ENCODE peak calls at places on chromosome 4, in four cellular contexts. P, B, M and Q are unnamed samples.
A peak's percentile ranks its signal among the peaks of the same experiment; 100 is the strongest.

GRCh38 chr4:88244821-88245579 is 39.4 kb downstream of the PPM1K start:
- DNase-seq in P (no peak), M (no peak), B (no peak), Q (no peak)

GRCh38 chr4:113708250-113708649 is 53.3 kb downstream of the CAMK2D start:
- DNase-seq in M (no peak), B (no peak), P (no peak), Q (no peak)

GRCh38 chr4:72701987-72702819 is 133.2 kb upstream of the ADAMTS3 start:
- DNase-seq in B (no peak), P (peak; percentile 79), M (peak; percentile 7), Q (no peak)

GRCh38 chr4:109375778-109376414 is 57.7 kb upstream of the SEC24B start:
- DNase-seq in P (no peak), B (no peak), M (peak; percentile 13), Q (no peak)

GRCh38 chr4:47525154-47525819 is 40.2 kb downstream of the ATP10D start:
- DNase-seq in B (no peak), M (no peak), P (peak; percentile 11), Q (no peak)

GRCh38 chr4:175614880-175615279 is 197.2 kb downstream of the GPM6A start:
- DNase-seq in P (no peak), M (no peak), B (no peak), Q (peak; percentile 58)

GRCh38 chr4:3807311-3807710 is 41.1 kb downstream of the ADRA2C start:
- DNase-seq in P (no peak), M (no peak), B (peak; percentile 22), Q (no peak)

GRCh38 chr4:110087116-110087708 is 111.2 kb downstream of the ELOVL6 start:
- DNase-seq in P (peak; percentile 11), B (no peak), M (no peak), Q (no peak)

GRCh38 chr4:85488416-85488815 is 13.5 kb downstream of the ARHGAP24 start:
- DNase-seq in P (no peak), M (no peak), B (no peak), Q (no peak)

GRCh38 chr4:56613101-56613862 is 67.8 kb downstream of the HOPX start:
- DNase-seq in M (no peak), B (no peak), P (peak; percentile 13), Q (no peak)

GRCh38 chr4:184401397-184402171 is 72.8 kb downstream of the IRF2 start:
- DNase-seq in M (no peak), B (no peak), P (no peak), Q (no peak)

GRCh38 chr4:7021930-7022658 is 21.1 kb upstream of the TADA2B start:
- DNase-seq in M (no peak), B (no peak), P (peak; percentile 42), Q (no peak)

GRCh38 chr4:1348014-1348513 is 1.1 kb downstream of the UVSSA start:
- DNase-seq in M (no peak), B (no peak), P (no peak), Q (no peak)

GRCh38 chr4:109730294-109731051 is 603 bp upstream of the PLA2G12A start:
- DNase-seq in P (peak; percentile 81), B (peak; percentile 66), M (peak; percentile 41), Q (peak; percentile 70)

GRCh38 chr4:40205259-40206198 is 8.7 kb downstream of the RHOH start:
- DNase-seq in B (no peak), M (no peak), P (no peak), Q (no peak)

GRCh38 chr4:1056671-1057402 is 45.4 kb downstream of the FGFRL1 start:
- DNase-seq in P (no peak), M (no peak), B (peak; percentile 47), Q (peak; percentile 45)

GRCh38 chr4:70583952-70584834 is 7.9 kb upstream of the AMBN start:
- DNase-seq in P (peak; percentile 10), M (no peak), B (no peak), Q (no peak)

GRCh38 chr4:179095585-179096228 is 1653.5 kb upstream of the AGA start:
- DNase-seq in B (no peak), M (no peak), P (peak; percentile 68), Q (no peak)

GRCh38 chr4:77349796-77350195 is 192.8 kb downstream of the CCNG2 start:
- DNase-seq in P (no peak), B (no peak), M (no peak), Q (no peak)

GRCh38 chr4:20416800-20417199 is 165.1 kb downstream of the SLIT2 start:
- DNase-seq in M (no peak), P (no peak), B (no peak), Q (no peak)